ENCODE peak calls at places on chromosomes 16 and 17, in eight cellular contexts. C, H, W, T, U, J, P and K are unnamed samples. For H3K4me1, the result is how much of the 10 kb centered on the place peaks cover.

GRCh38 chr16:50585331-50585776 is 37.2 kb downstream of the NKD1 start:
- DNase-seq in C (no peak), H (peak), W (no peak), T (peak), U (peak), J (no peak), P (peak), K (peak)

GRCh38 chr17:83194189-83194565 is 114.8 kb downstream of the METRNL start:
- DNase-seq in C (no peak), H (no peak), W (peak), T (peak), U (no peak), J (no peak), P (no peak), K (peak)

GRCh38 chr17:1783834-1784611 is 22.2 kb downstream of the SERPINF1 start:
- DNase-seq in C (peak), H (peak), W (peak), T (peak), U (peak), J (peak), P (peak), K (peak)

GRCh38 chr17:32310927-32311568 is 30.9 kb downstream of the C17orf75 start:
- DNase-seq in C (no peak), H (no peak), W (no peak), T (no peak), U (no peak), J (no peak), P (no peak), K (no peak)

GRCh38 chr17:35486920-35487727 is 38.6 kb upstream of the SLFN13 start:
- DNase-seq in C (no peak), H (peak), W (peak), T (peak), U (peak), J (peak), P (peak), K (peak)

GRCh38 chr16:74305286-74305685 is 8.7 kb downstream of the PSMD7 start:
- DNase-seq in C (no peak), H (no peak), W (no peak), T (no peak), U (no peak), J (no peak), P (no peak), K (no peak)

GRCh38 chr17:79811036-79811887 is 14.4 kb upstream of the CBX8 start:
- DNase-seq in C (no peak), H (no peak), W (peak), T (no peak), U (no peak), J (peak), P (no peak), K (no peak)

GRCh38 chr16:66904428-66904845 is 14.2 kb downstream of the CDH16 start:
- DNase-seq in C (no peak), H (no peak), W (peak), T (no peak), U (no peak), J (no peak), P (no peak), K (no peak)

GRCh38 chr17:73586153-73586906 is 57.9 kb downstream of the SDK2 start:
- DNase-seq in C (no peak), H (no peak), W (no peak), T (no peak), U (no peak), J (no peak), P (no peak), K (no peak)

GRCh38 chr17:75854881-75855309 is 240 bp downstream of the WBP2 start:
- DNase-seq in C (no peak), H (no peak), W (peak), T (no peak), U (no peak), J (peak), P (no peak), K (no peak)

GRCh38 chr17:78979780-78980623 is at the start of gene LGALS3BP:
- DNase-seq in C (peak), H (peak), W (no peak), T (peak), U (peak), J (peak), P (peak), K (peak)

GRCh38 chr17:83071966-83072562 is 7.3 kb upstream of the METRNL start:
- DNase-seq in C (no peak), H (no peak), W (no peak), T (no peak), U (no peak), J (no peak), P (no peak), K (no peak)

GRCh38 chr17:81722184-81723120 is 10.4 kb downstream of the SLC25A10 start:
- DNase-seq in C (peak), H (peak), W (peak), T (no peak), U (peak), J (no peak), P (no peak), K (peak)

GRCh38 chr17:2853111-2853721 is 57.0 kb downstream of the RAP1GAP2 start:
- DNase-seq in C (peak), H (peak), W (peak), T (peak), U (peak), J (peak), P (peak), K (peak)

GRCh38 chr17:2855063-2855600 is 58.9 kb downstream of the RAP1GAP2 start:
- DNase-seq in C (no peak), H (no peak), W (no peak), T (no peak), U (no peak), J (no peak), P (no peak), K (no peak)

GRCh38 chr17:2853722-2854580 is 57.7 kb downstream of the RAP1GAP2 start:
- DNase-seq in C (peak), H (peak), W (peak), T (no peak), U (no peak), J (peak), P (peak), K (peak)

GRCh38 chr17:2852729-2853110 is 56.5 kb downstream of the RAP1GAP2 start:
- DNase-seq in C (no peak), H (no peak), W (peak), T (no peak), U (no peak), J (no peak), P (peak), K (no peak)

GRCh38 chr17:2854662-2855061 is 58.4 kb downstream of the RAP1GAP2 start:
- DNase-seq in C (no peak), H (peak), W (no peak), T (peak), U (peak), J (peak), P (peak), K (peak)
- H3K27ac ChIP-seq in C (no peak), H (peak), W (no peak), T (no peak), U (no peak), J (peak), P (peak), K (no peak)

GRCh38 chr16:24728891-24729242 is 584 bp upstream of the TNRC6A start:
- DNase-seq in C (no peak), H (no peak), W (no peak), T (no peak), U (no peak), J (no peak), P (no peak), K (no peak)

GRCh38 chr16:24728011-24728410 is 1.4 kb upstream of the TNRC6A start:
- DNase-seq in C (no peak), H (no peak), W (no peak), T (no peak), U (no peak), J (no peak), P (no peak), K (no peak)

GRCh38 chr16:24729967-24730815 is 740 bp downstream of the TNRC6A start:
- DNase-seq in C (peak), H (peak), W (peak), T (peak), U (peak), J (peak), P (peak), K (peak)

GRCh38 chr16:24730914-24731313 is 1.5 kb downstream of the TNRC6A start:
- DNase-seq in C (no peak), H (no peak), W (no peak), T (no peak), U (no peak), J (no peak), P (no peak), K (no peak)

DNA sequence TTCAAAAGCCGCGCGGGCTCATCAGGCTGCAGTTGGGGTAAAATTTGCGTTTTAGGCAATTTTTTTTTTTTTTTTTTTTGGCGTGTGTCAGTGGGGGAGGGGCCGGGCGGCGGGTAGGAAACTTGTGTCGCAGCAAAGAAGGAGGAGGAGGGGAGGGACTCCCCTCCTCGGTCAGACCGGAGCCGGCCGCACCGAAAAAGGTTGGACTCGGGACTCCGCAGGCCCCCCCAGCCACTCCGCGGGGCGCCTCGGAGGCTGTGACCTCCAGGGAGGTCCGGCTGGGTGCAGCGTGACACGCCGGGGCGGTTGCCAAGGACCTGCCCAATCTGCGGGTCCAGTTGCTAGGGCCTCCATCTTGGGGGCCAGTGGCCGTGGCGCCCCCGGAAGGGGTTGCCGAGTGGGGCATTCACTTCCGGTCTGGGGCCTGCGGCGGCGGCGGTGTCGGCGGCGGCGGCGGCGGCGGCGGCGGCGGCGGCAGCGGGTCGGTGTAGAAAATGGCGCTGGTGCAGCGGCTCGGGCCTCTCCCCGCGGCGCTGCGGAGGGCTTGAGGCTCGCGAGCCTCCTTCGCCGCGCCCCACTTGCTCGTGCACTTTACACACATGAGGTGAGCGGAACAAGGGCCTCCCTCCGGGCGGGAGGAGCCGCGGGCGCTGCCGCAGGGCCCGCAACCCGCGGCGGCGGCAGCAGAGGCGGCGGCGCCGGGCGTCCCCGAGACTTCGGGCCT is at the start of gene TNRC6A:
- DNase-seq in C (peak), H (peak), W (peak), T (peak), U (peak), J (peak), P (peak), K (peak)
- TF ChIP-seq POLR2A in C (peak), H (no peak), W (peak), T (peak), U (peak), J (peak), P (no peak), K (peak)

DNA sequence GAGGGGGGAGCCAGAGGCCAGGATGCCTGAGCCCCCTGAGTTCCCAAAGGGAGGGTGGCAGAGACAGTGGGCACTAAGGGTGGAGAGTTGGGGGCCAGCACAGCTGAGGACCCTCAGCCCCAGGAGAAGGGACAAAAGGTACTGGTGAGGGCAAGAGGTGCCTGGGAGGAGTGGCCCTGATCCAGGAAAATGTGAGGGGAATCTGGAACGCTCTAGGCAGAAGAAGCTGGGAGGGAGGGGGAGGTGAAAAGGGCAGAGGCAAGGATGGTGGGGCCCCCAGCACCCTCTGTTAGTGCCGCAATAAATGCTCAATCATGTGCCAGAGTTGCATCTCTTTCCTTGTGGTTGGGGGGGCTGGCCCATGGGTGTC is 1.1 kb downstream of the TCAP start:
- DNase-seq in C (no peak), H (no peak), W (no peak), T (no peak), U (no peak), J (no peak), P (no peak), K (no peak)
- H3K4me1 ChIP-seq in C (under half), H (half or more), W (under half), T (under half), U (under half), J (half or more), P (under half), K (under half)

GRCh38 chr17:48027322-48027981 is 10.1 kb downstream of the COPZ2 start:
- DNase-seq in C (no peak), H (no peak), W (no peak), T (no peak), U (no peak), J (no peak), P (no peak), K (no peak)
- H3K27ac ChIP-seq in C (no peak), H (no peak), W (no peak), T (no peak), U (no peak), J (no peak), P (no peak), K (no peak)

GRCh38 chr17:63823659-63824331 is 3.4 kb upstream of the PSMC5 start:
- DNase-seq in C (no peak), H (no peak), W (no peak), T (no peak), U (no peak), J (no peak), P (no peak), K (no peak)

GRCh38 chr17:63824362-63824761 is 2.9 kb upstream of the PSMC5 start:
- DNase-seq in C (no peak), H (no peak), W (no peak), T (no peak), U (no peak), J (no peak), P (no peak), K (no peak)

GRCh38 chr17:63821809-63822208 is 5.4 kb upstream of the PSMC5 start:
- DNase-seq in C (no peak), H (no peak), W (no peak), T (no peak), U (no peak), J (no peak), P (no peak), K (no peak)

GRCh38 chr17:63820963-63821561 is 6.2 kb upstream of the PSMC5 start:
- DNase-seq in C (no peak), H (no peak), W (no peak), T (no peak), U (no peak), J (no peak), P (no peak), K (no peak)

GRCh38 chr17:63822537-63822936 is 4.7 kb upstream of the PSMC5 start:
- DNase-seq in C (no peak), H (no peak), W (no peak), T (no peak), U (no peak), J (no peak), P (no peak), K (no peak)
- TF ChIP-seq POLR2A in C (no peak), H (no peak), W (no peak), T (no peak), U (no peak), J (no peak), P (no peak), K (no peak)

DNA sequence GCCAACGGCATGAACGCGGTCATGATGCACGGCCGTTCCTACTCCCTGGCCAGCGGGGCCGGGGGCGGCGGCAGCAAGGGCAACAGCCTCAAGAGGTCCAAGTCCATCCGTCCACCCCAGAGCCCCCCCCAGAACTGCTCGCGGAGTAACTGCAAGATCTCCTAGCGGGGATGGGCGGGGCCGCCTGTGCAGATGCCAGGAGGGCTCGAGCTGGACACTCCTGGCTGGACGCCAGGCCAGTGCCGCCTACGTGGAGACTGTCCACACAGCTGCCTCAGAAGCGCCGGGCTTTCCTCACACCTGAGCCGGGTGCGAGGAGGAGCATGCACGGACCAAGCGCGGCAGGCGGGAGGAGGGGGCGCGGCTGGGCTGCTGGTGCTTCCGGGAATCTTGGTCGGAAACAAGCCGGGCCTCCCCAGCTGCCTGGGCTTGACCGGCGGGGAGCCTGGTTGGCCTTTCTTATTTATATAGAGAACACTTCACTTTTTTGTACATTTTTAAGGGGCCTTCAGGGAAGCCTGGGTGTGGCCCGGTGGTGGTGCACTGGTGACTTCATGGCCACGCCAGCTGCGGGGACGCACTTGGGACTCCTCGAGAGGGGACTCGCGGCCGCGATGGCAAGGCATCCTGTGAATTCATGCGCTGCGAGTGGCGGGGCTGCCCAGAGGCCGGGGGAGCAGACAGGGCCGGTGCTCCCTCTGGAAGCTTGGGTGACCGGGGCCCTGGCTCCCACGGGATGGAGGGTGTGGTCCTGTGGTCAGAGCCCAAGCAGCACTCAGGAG is 3.1 kb upstream of the WFIKKN1 start:
- DNase-seq in C (no peak), H (peak), W (peak), T (peak), U (peak), J (no peak), P (no peak), K (no peak)
- H3K4me1 ChIP-seq in C (under half), H (under half), W (under half), T (under half), U (under half), J (under half), P (under half), K (under half)

GRCh38 chr17:17495448-17496188 is 577 bp downstream of the RASD1 start:
- DNase-seq in C (peak), H (no peak), W (peak), T (peak), U (peak), J (no peak), P (peak), K (peak)
- H3K27ac ChIP-seq in C (peak), H (peak), W (peak), T (peak), U (peak), J (peak), P (peak), K (peak)

GRCh38 chr17:27559506-27559931 is 71.5 kb upstream of the LGALS9 start:
- DNase-seq in C (no peak), H (no peak), W (no peak), T (peak), U (no peak), J (no peak), P (peak), K (no peak)
- TF ChIP-seq POLR2A in C (no peak), H (no peak), W (no peak), T (no peak), U (no peak), J (no peak), P (no peak), K (no peak)